ENCODE peak calls at places on chromosomes 5 and 9, in five cellular contexts. T is astrocyte of the cerebellum; A is G401; Q is CD8-positive, alpha-beta T cell; I is NCI-H1092 treated with DMSO at 0.1 percent for 48 hours. M is an unnamed sample.

GRCh38 chr5:125536582-125536981 is 790.1 kb upstream of the ZNF608 start:
- DNase-seq in T (peak), A (no peak), Q (no peak), I (no peak), M (no peak)

GRCh38 chr5:81579525-81579924 is 171.4 kb downstream of the SSBP2 start:
- DNase-seq in T (peak), A (peak), Q (no peak), I (peak), M (peak)

GRCh38 chr9:89218040-89218928 is 39.7 kb upstream of the SHC3 start:
- DNase-seq in T (no peak), A (no peak), Q (no peak), I (no peak), M (no peak)

GRCh38 chr9:114513050-114513951 is 8.0 kb upstream of the WHRN start:
- DNase-seq in T (no peak), A (no peak), Q (no peak), I (no peak), M (no peak)

GRCh38 chr5:43514471-43514815 is 505 bp downstream of the C5orf34 start:
- DNase-seq in T (peak), A (no peak), Q (no peak), I (no peak), M (no peak)

GRCh38 chr9:108694191-108694590 is 161.6 kb downstream of the ACTL7B start:
- DNase-seq in T (no peak), A (no peak), Q (no peak), I (no peak), M (no peak)

GRCh38 chr5:84113246-84114118 is 271.2 kb downstream of the EDIL3 start:
- DNase-seq in T (peak), A (peak), Q (no peak), I (no peak), M (no peak)

GRCh38 chr9:84121991-84122523 is 141.5 kb downstream of the RMI1 start:
- DNase-seq in T (peak), A (no peak), Q (no peak), I (no peak), M (no peak)

GRCh38 chr5:179607449-179607931 is 16.0 kb downstream of the HNRNPH1 start:
- DNase-seq in T (no peak), A (peak), Q (no peak), I (no peak), M (no peak)

GRCh38 chr5:132228241-132229035 is 785 bp upstream of the P4HA2 start:
- DNase-seq in T (no peak), A (no peak), Q (no peak), I (no peak), M (no peak)

GRCh38 chr9:78292716-78293497 is 4.0 kb upstream of the PSAT1 start:
- DNase-seq in T (no peak), A (no peak), Q (no peak), I (no peak), M (no peak)

GRCh38 chr5:1793301-1793740 is 6.3 kb downstream of the MRPL36 start:
- DNase-seq in T (no peak), A (no peak), Q (no peak), I (no peak), M (no peak)

GRCh38 chr5:157197088-157197487 is 16.4 kb downstream of the ITK start:
- DNase-seq in T (no peak), A (no peak), Q (no peak), I (no peak), M (no peak)

GRCh38 chr9:123669355-123669754 is 260.6 kb downstream of the DENND1A start:
- DNase-seq in T (no peak), A (peak), Q (no peak), I (no peak), M (no peak)

GRCh38 chr5:17879276-17879675 is 245.0 kb downstream of the TAF11L14 start:
- DNase-seq in T (no peak), A (no peak), Q (no peak), I (no peak), M (no peak)

GRCh38 chr5:124649548-124650501 is 96.6 kb downstream of the ZNF608 start:
- DNase-seq in T (peak), A (peak), Q (peak), I (peak), M (peak)

GRCh38 chr5:94243612-94244011 is 374.8 kb downstream of the KIAA0825 start:
- DNase-seq in T (peak), A (no peak), Q (no peak), I (no peak), M (no peak)

GRCh38 chr5:81755320-81755719 is 4.4 kb upstream of the SSBP2 start:
- DNase-seq in T (peak), A (no peak), Q (no peak), I (no peak), M (no peak)

GRCh38 chr9:133677126-133678010 is 41.2 kb downstream of the DBH start:
- DNase-seq in T (no peak), A (no peak), Q (peak), I (no peak), M (no peak)

GRCh38 chr5:84564311-84564710 is 179.6 kb upstream of the EDIL3 start:
- DNase-seq in T (peak), A (no peak), Q (no peak), I (no peak), M (no peak)

GRCh38 chr9:115921301-115921700 is 232.3 kb upstream of the PAPPA start:
- DNase-seq in T (no peak), A (no peak), Q (no peak), I (no peak), M (no peak)

GRCh38 chr5:67404261-67405100 is 207.9 kb upstream of the CD180 start:
- DNase-seq in T (no peak), A (no peak), Q (no peak), I (no peak), M (no peak)

GRCh38 chr5:131607418-131607817 is 27.6 kb downstream of the RAPGEF6 start:
- DNase-seq in T (no peak), A (no peak), Q (no peak), I (no peak), M (no peak)

M was measured in HL-60.